ENCODE peak calls at places on chromosomes 7 and 10, in six cellular contexts. One of them, this sample, is unnamed.

GRCh38 chr10:124264711-124265390 is 153.9 kb downstream of the OAT start:
- DNase-seq in CD8-positive, alpha-beta T cell: no peak
- DNase-seq in transverse colon: no peak
- DNase-seq in foreskin fibroblast: no peak
- DNase-seq in endothelial cell: no peak
- DNase-seq in GM10248: no peak
- DNase-seq in this sample: no peak

GRCh38 chr7:75599244-75599771 is 107.2 kb downstream of the SPDYE5 start:
- DNase-seq in endothelial cell: peak
- DNase-seq in foreskin fibroblast: no peak
- DNase-seq in GM10248: no peak
- DNase-seq in transverse colon: no peak
- DNase-seq in CD8-positive, alpha-beta T cell: no peak
- DNase-seq in this sample: peak

GRCh38 chr10:124916585-124917167 is 25.2 kb upstream of the ZRANB1 start:
- DNase-seq in CD8-positive, alpha-beta T cell: peak
- DNase-seq in GM10248: peak
- DNase-seq in transverse colon: peak
- DNase-seq in foreskin fibroblast: peak
- DNase-seq in endothelial cell: peak
- DNase-seq in this sample: peak

GRCh38 chr10:23120001-23120934 is 24.9 kb downstream of the MSRB2 start:
- DNase-seq in endothelial cell: no peak
- DNase-seq in GM10248: no peak
- DNase-seq in transverse colon: no peak
- DNase-seq in foreskin fibroblast: no peak
- DNase-seq in CD8-positive, alpha-beta T cell: no peak
- DNase-seq in this sample: no peak

GRCh38 chr7:101108330-101108857 is 18.5 kb upstream of the SERPINE1 start:
- DNase-seq in GM10248: peak
- DNase-seq in transverse colon: no peak
- DNase-seq in CD8-positive, alpha-beta T cell: no peak
- DNase-seq in endothelial cell: no peak
- DNase-seq in foreskin fibroblast: no peak
- DNase-seq in this sample: no peak

GRCh38 chr10:28842321-28842720 is 165.0 kb downstream of the BAMBI start:
- DNase-seq in GM10248: no peak
- DNase-seq in CD8-positive, alpha-beta T cell: no peak
- DNase-seq in transverse colon: no peak
- DNase-seq in endothelial cell: no peak
- DNase-seq in foreskin fibroblast: no peak
- DNase-seq in this sample: no peak

GRCh38 chr10:77328272-77328816 is 309.3 kb downstream of the KCNMA1 start:
- DNase-seq in endothelial cell: peak
- DNase-seq in CD8-positive, alpha-beta T cell: no peak
- DNase-seq in GM10248: no peak
- DNase-seq in foreskin fibroblast: peak
- DNase-seq in transverse colon: no peak
- DNase-seq in this sample: no peak

GRCh38 chr7:80721880-80722595 is 83.6 kb downstream of the CD36 start:
- DNase-seq in transverse colon: no peak
- DNase-seq in foreskin fibroblast: peak
- DNase-seq in CD8-positive, alpha-beta T cell: no peak
- DNase-seq in GM10248: no peak
- DNase-seq in endothelial cell: no peak
- DNase-seq in this sample: no peak

GRCh38 chr10:112793197-112793921 is 156.7 kb upstream of the TCF7L2 start:
- DNase-seq in endothelial cell: no peak
- DNase-seq in transverse colon: peak
- DNase-seq in foreskin fibroblast: peak
- DNase-seq in GM10248: no peak
- DNase-seq in CD8-positive, alpha-beta T cell: no peak
- DNase-seq in this sample: no peak

GRCh38 chr10:124878457-124878739 is 63.5 kb upstream of the ZRANB1 start:
- DNase-seq in transverse colon: no peak
- DNase-seq in CD8-positive, alpha-beta T cell: no peak
- DNase-seq in GM10248: no peak
- DNase-seq in foreskin fibroblast: no peak
- DNase-seq in endothelial cell: no peak
- DNase-seq in this sample: no peak

GRCh38 chr7:85104432-85105205 is 82.2 kb downstream of the SEMA3D start:
- DNase-seq in GM10248: no peak
- DNase-seq in transverse colon: no peak
- DNase-seq in CD8-positive, alpha-beta T cell: no peak
- DNase-seq in endothelial cell: no peak
- DNase-seq in foreskin fibroblast: peak
- DNase-seq in this sample: no peak

GRCh38 chr10:11035318-11035920 is 17.7 kb downstream of the CELF2 start:
- DNase-seq in GM10248: no peak
- DNase-seq in transverse colon: peak
- DNase-seq in foreskin fibroblast: peak
- DNase-seq in endothelial cell: peak
- DNase-seq in CD8-positive, alpha-beta T cell: no peak
- DNase-seq in this sample: no peak

GRCh38 chr7:158704524-158705233 is at the start of gene NCAPG2:
- DNase-seq in endothelial cell: peak
- DNase-seq in foreskin fibroblast: peak
- DNase-seq in CD8-positive, alpha-beta T cell: peak
- DNase-seq in GM10248: peak
- DNase-seq in transverse colon: peak
- DNase-seq in this sample: peak
- TF ChIP-seq CTCF in endothelial cell: no peak
- TF ChIP-seq CTCF in foreskin fibroblast: no peak
- TF ChIP-seq CTCF in CD8-positive, alpha-beta T cell: no peak
- TF ChIP-seq CTCF in GM10248: peak
- TF ChIP-seq CTCF in transverse colon: peak
- TF ChIP-seq CTCF in this sample: peak

DNA sequence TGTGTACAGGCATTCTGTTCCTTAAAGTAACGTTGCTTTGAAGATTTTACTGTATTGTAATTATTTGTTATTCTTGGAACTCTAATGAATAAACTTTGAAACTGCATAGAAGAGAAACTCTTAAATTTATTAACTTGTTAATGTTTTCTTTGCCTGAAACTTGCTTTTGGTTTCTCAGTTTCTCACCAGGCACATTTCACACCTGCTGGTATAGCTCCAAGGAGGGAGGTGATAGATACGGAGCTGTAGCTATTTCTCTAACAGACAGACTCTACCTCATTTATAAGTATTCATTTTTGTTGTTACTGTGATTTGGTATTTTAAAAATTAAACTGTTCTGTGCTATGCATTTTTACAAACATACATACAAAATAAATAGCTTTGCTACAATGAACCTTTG is 32.7 kb downstream of the R3HCC1L start:
- DNase-seq in GM10248: no peak
- DNase-seq in transverse colon: no peak
- DNase-seq in endothelial cell: no peak
- DNase-seq in CD8-positive, alpha-beta T cell: no peak
- DNase-seq in foreskin fibroblast: no peak
- DNase-seq in this sample: no peak
- TF ChIP-seq CTCF in GM10248: no peak
- TF ChIP-seq CTCF in transverse colon: no peak
- TF ChIP-seq CTCF in endothelial cell: no peak
- TF ChIP-seq CTCF in CD8-positive, alpha-beta T cell: no peak
- TF ChIP-seq CTCF in foreskin fibroblast: no peak
- TF ChIP-seq CTCF in this sample: no peak

DNA sequence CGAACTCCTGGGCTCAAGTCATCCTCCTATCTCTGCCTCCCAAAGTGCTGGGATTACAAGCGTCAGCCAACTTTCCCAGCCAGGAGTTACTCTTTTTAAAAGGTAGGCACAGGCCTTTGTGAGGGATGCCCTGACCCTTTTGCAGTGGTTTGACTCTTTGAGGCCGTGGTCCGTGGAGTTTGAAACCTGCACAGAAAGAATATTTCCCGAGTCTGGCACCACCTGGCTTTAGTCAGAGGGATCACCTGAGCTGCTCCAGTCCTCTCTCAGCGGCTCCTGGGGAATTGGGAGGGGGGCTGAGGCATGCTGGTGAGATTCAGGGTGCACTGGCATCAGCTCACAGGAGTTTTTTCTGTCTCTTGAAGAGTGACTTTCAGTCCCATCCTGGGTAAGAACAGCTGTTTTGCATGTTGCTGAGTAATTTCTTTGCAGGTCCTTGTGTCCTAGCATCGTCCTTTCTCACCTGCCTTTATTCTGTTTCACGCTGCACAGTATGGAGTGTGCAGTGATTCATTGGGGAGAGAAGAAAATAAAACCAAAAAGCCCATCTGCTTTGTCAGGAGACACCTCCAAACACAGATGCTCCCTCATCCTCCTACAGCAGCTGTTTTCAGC is 284.5 kb downstream of the CAMK1D start:
- DNase-seq in endothelial cell: no peak
- DNase-seq in GM10248: no peak
- DNase-seq in foreskin fibroblast: no peak
- DNase-seq in CD8-positive, alpha-beta T cell: no peak
- DNase-seq in transverse colon: no peak
- DNase-seq in this sample: no peak
- TF ChIP-seq CTCF in endothelial cell: no peak
- TF ChIP-seq CTCF in GM10248: no peak
- TF ChIP-seq CTCF in foreskin fibroblast: no peak
- TF ChIP-seq CTCF in CD8-positive, alpha-beta T cell: no peak
- TF ChIP-seq CTCF in transverse colon: no peak
- TF ChIP-seq CTCF in this sample: no peak

GRCh38 chr10:78750418-78750817 is 318.3 kb upstream of the ZMIZ1 start:
- DNase-seq in GM10248: no peak
- DNase-seq in foreskin fibroblast: no peak
- DNase-seq in CD8-positive, alpha-beta T cell: no peak
- DNase-seq in transverse colon: no peak
- DNase-seq in endothelial cell: no peak
- DNase-seq in this sample: no peak

GRCh38 chr10:78752251-78752650 is 316.5 kb upstream of the ZMIZ1 start:
- DNase-seq in transverse colon: no peak
- DNase-seq in CD8-positive, alpha-beta T cell: no peak
- DNase-seq in endothelial cell: no peak
- DNase-seq in GM10248: no peak
- DNase-seq in foreskin fibroblast: no peak
- DNase-seq in this sample: no peak

GRCh38 chr10:78754269-78755074 is 314.3 kb upstream of the ZMIZ1 start:
- DNase-seq in endothelial cell: no peak
- DNase-seq in CD8-positive, alpha-beta T cell: no peak
- DNase-seq in foreskin fibroblast: peak
- DNase-seq in GM10248: no peak
- DNase-seq in transverse colon: no peak
- DNase-seq in this sample: no peak

GRCh38 chr10:78751716-78752115 is 317.1 kb upstream of the ZMIZ1 start:
- DNase-seq in GM10248: no peak
- DNase-seq in endothelial cell: no peak
- DNase-seq in CD8-positive, alpha-beta T cell: no peak
- DNase-seq in transverse colon: no peak
- DNase-seq in foreskin fibroblast: no peak
- DNase-seq in this sample: no peak

DNA sequence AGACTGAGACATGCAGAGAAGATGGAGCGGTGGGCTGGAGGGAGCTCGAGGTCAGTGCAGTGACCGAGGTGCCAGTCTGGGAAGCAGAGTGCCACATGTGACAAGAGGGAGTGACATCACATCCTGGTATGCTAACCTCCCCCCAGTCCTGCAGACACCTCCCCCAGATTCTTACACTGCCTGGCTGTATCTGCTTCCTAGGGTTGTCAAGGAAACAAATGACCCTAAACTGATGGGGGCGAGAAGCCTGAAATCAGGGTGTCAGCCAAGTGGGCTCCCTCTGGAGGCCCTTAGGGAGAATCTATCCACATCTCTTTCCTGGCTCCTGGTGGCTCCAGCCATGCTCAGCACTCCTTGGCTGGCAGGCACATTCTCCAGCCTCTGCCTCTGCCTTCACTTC is 316.1 kb upstream of the ZMIZ1 start:
- DNase-seq in transverse colon: no peak
- DNase-seq in foreskin fibroblast: no peak
- DNase-seq in GM10248: no peak
- DNase-seq in endothelial cell: no peak
- DNase-seq in CD8-positive, alpha-beta T cell: no peak
- DNase-seq in this sample: no peak
- TF ChIP-seq CTCF in transverse colon: no peak
- TF ChIP-seq CTCF in foreskin fibroblast: peak
- TF ChIP-seq CTCF in GM10248: no peak
- TF ChIP-seq CTCF in endothelial cell: no peak
- TF ChIP-seq CTCF in CD8-positive, alpha-beta T cell: no peak
- TF ChIP-seq CTCF in this sample: no peak

GRCh38 chr10:125926247-125926646 is 29.9 kb downstream of the FANK1 start:
- DNase-seq in transverse colon: no peak
- DNase-seq in endothelial cell: no peak
- DNase-seq in GM10248: no peak
- DNase-seq in foreskin fibroblast: no peak
- DNase-seq in CD8-positive, alpha-beta T cell: no peak
- DNase-seq in this sample: no peak
- TF ChIP-seq CTCF in transverse colon: no peak
- TF ChIP-seq CTCF in endothelial cell: no peak
- TF ChIP-seq CTCF in GM10248: no peak
- TF ChIP-seq CTCF in foreskin fibroblast: no peak
- TF ChIP-seq CTCF in CD8-positive, alpha-beta T cell: no peak
- TF ChIP-seq CTCF in this sample: no peak